ENCODE peak calls at places on chromosome 4, in eight cellular contexts. Y is cardiac muscle cell; S is A549; B is NT2/D1; G is adrenal gland; U is MM.1S; V is SJSA1; H is naive thymus-derived CD4-positive, alpha-beta T cell. L is an unnamed sample. For H3K9me3 and H3K4me1, the result is how much of the 10 kb centered on the place peaks cover.

GRCh38 chr4:30429813-30430466 is 290.2 kb upstream of the PCDH7 start:
- DNase-seq in Y (peak), S (no peak), B (no peak), G (no peak), U (no peak), V (no peak), H (no peak), L (no peak)

GRCh38 chr4:40749717-40750460 is at the start of gene NSUN7:
- DNase-seq in Y (peak), S (peak), B (peak), G (peak), U (no peak), V (no peak), H (peak), L (peak)

GRCh38 chr4:122584517-122584916 is 36.3 kb downstream of the IL21 start:
- DNase-seq in Y (peak), S (no peak), B (no peak), G (no peak), U (peak), V (no peak), H (no peak), L (no peak)

GRCh38 chr4:121256346-121256745 is 92.2 kb upstream of the TNIP3 start:
- DNase-seq in Y (peak), S (no peak), B (no peak), G (peak), U (no peak), V (no peak), H (peak), L (no peak)

GRCh38 chr4:88866862-88867550 is 169.4 kb upstream of the NAP1L5 start:
- DNase-seq in Y (no peak), S (no peak), B (no peak), G (no peak), U (peak), V (no peak), H (no peak), L (no peak)

GRCh38 chr4:170672571-170672970 is 582.8 kb upstream of the AADAT start:
- DNase-seq in Y (no peak), S (no peak), B (no peak), G (no peak), U (no peak), V (no peak), H (no peak), L (no peak)

GRCh38 chr4:142696334-142697122 is 149.6 kb downstream of the INPP4B start:
- DNase-seq in Y (no peak), S (no peak), B (no peak), G (no peak), U (no peak), V (no peak), H (peak), L (no peak)

GRCh38 chr4:160136021-160136420 is 1033.1 kb downstream of the RAPGEF2 start:
- DNase-seq in Y (no peak), S (no peak), B (no peak), G (no peak), U (no peak), V (no peak), H (no peak), L (no peak)

GRCh38 chr4:174156239-174156826 is 127.1 kb downstream of the FBXO8 start:
- DNase-seq in Y (peak), S (peak), B (peak), G (no peak), U (peak), V (no peak), H (no peak), L (no peak)

GRCh38 chr4:54067163-54067562 is 2.8 kb upstream of the CHIC2 start:
- DNase-seq in Y (peak), S (no peak), B (no peak), G (peak), U (no peak), V (peak), H (no peak), L (no peak)

GRCh38 chr4:3360741-3361140 is 67.9 kb downstream of the RGS12 start:
- DNase-seq in Y (no peak), S (no peak), B (no peak), G (no peak), U (no peak), V (no peak), H (no peak), L (no peak)

GRCh38 chr4:8388471-8388870 is 52.1 kb downstream of the ACOX3 start:
- DNase-seq in Y (no peak), S (no peak), B (no peak), G (no peak), U (no peak), V (no peak), H (no peak), L (no peak)

DNA sequence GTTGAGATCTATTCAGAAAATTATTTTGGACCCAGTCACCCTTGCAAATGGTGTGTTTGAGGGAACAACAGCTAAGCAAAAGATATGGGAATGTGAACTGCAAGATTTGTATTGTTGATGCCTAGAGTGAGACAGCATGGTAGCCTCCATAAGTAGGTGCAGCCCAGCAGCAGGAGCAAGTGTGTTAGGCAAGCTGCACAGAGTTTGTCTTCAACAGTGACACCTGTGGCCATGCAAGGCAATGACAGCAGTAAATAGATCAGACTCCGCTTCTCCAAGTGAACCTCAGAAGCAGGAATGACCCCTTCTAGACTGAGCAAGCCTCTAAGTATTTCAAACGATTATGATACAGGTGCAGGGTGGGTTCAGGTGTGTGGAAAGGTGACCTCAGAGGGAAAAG is 133.4 kb upstream of the MSX1 start:
- DNase-seq in Y (no peak), S (no peak), B (peak), G (no peak), U (no peak), V (no peak), H (no peak), L (no peak)
- H3K9me3 ChIP-seq in Y (under half), S (under half), B (under half), G (under half), U (under half), V (under half), H (under half), L (under half)

GRCh38 chr4:10100734-10101216 is 15.8 kb downstream of the WDR1 start:
- DNase-seq in Y (no peak), S (no peak), B (no peak), G (peak), U (no peak), V (no peak), H (no peak), L (no peak)
- H3K4me1 ChIP-seq in Y (half or more), S (under half), B (under half), G (under half), U (half or more), V (under half), H (half or more), L (under half)

GRCh38 chr4:56627375-56627774 is 53.7 kb downstream of the HOPX start:
- DNase-seq in Y (no peak), S (no peak), B (no peak), G (no peak), U (no peak), V (no peak), H (no peak), L (no peak)
- H3K9me3 ChIP-seq in Y (under half), S (under half), B (under half), G (under half), U (under half), V (under half), H (under half), L (under half)

GRCh38 chr4:125314676-125315570 is at the start of gene FAT4:
- DNase-seq in Y (peak), S (peak), B (peak), G (peak), U (peak), V (peak), H (no peak), L (peak)
- H3K4me1 ChIP-seq in Y (under half), S (under half), B (under half), G (under half), U (under half), V (under half), H (under half), L (under half)

GRCh38 chr4:26947318-26947717 is 86.7 kb downstream of the STIM2 start:
- DNase-seq in Y (no peak), S (no peak), B (no peak), G (no peak), U (no peak), V (no peak), H (no peak), L (no peak)
- H3K9me3 ChIP-seq in Y (under half), S (under half), B (under half), G (under half), U (under half), V (under half), H (under half), L (under half)

DNA sequence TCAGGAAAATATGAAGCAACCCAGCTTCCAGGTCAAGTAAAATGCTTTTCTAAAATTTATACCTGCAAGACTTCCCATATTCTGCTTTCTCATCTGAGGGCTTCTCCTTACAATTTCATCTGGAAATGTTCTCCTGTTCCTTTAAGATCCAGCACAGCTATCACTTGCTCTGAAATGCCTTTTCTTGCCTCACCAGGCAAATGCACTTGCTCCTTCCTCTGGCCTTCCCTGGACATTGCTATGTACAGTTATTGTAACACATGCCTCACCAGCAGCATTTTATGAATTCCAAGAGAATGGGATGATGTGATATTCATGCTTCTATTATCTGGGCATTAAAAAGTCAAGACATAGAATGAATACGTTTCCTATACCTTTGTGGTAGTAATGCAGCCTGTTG is 842.1 kb upstream of the INTU start:
- DNase-seq in Y (peak), S (no peak), B (no peak), G (no peak), U (no peak), V (no peak), H (no peak), L (no peak)
- H3K4me1 ChIP-seq in Y (under half), S (under half), B (under half), G (under half), U (under half), V (under half), H (under half), L (under half)

DNA sequence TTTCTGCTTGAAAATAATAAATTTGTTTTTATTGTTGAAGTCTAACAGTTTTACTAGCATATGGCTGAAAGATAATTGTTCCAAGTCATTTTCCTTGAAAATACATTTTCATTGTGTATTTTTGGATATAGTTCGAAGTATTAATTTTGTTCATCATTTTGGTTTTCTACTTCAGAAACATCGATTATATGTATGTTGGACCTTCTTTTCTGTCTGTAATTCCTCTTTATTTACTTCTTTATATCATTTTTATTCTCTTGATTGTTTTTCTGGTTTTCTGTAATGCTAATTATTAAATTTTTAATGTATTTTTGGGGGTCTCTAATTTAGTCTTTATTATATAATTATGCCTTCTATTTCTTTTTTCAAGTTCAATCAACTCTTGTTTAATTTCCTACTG is 407.1 kb upstream of the FRG1 start:
- DNase-seq in Y (no peak), S (no peak), B (no peak), G (no peak), U (no peak), V (no peak), H (no peak), L (no peak)
- H3K9me3 ChIP-seq in Y (under half), S (under half), B (under half), G (under half), U (under half), V (under half), H (under half), L (under half)

GRCh38 chr4:70627620-70628019 is 924 bp upstream of the ENAM start:
- DNase-seq in Y (no peak), S (no peak), B (no peak), G (no peak), U (no peak), V (no peak), H (no peak), L (no peak)
- H3K4me1 ChIP-seq in Y (under half), S (under half), B (under half), G (under half), U (under half), V (under half), H (under half), L (under half)

GRCh38 chr4:20019310-20020015 is 232.2 kb upstream of the SLIT2 start:
- DNase-seq in Y (no peak), S (no peak), B (no peak), G (no peak), U (no peak), V (no peak), H (no peak), L (no peak)
- H3K9me3 ChIP-seq in Y (under half), S (under half), B (under half), G (under half), U (under half), V (under half), H (under half), L (under half)

GRCh38 chr4:99847362-99847976 is 30.8 kb downstream of the DAPP1 start:
- DNase-seq in Y (no peak), S (no peak), B (no peak), G (no peak), U (peak), V (no peak), H (peak), L (no peak)
- H3K4me1 ChIP-seq in Y (under half), S (under half), B (under half), G (under half), U (half or more), V (under half), H (under half), L (under half)

L was measured in testis.